ENCODE peak calls at places on chromosomes 1 and 21, in eight cellular contexts. B is BJ, C is esophagus squamous epithelium, X is GM12865, G is breast epithelium, E is stomach, I is fibroblast of lung, V is epithelial cell of proximal tubule. N is an unnamed sample.

GRCh38 chr1:229645296-229646050 is 19.4 kb downstream of the URB2 start:
- DNase-seq in B (no peak), C (no peak), X (no peak), G (no peak), E (no peak), I (no peak), V (no peak), N (no peak)

GRCh38 chr1:214259353-214259982 is 21.5 kb upstream of the SMYD2 start:
- DNase-seq in B (no peak), C (no peak), X (peak), G (no peak), E (no peak), I (no peak), V (peak), N (no peak)

GRCh38 chr1:112881742-112882127 is 74.3 kb downstream of the SLC16A1 start:
- DNase-seq in B (peak), C (no peak), X (no peak), G (no peak), E (peak), I (no peak), V (no peak), N (no peak)

GRCh38 chr1:48552420-48552819 is 80.4 kb upstream of the SPATA6 start:
- DNase-seq in B (no peak), C (no peak), X (peak), G (no peak), E (no peak), I (no peak), V (no peak), N (no peak)

GRCh38 chr1:213989071-213989739 is 1.4 kb downstream of the PROX1 start:
- DNase-seq in B (no peak), C (no peak), X (peak), G (no peak), E (no peak), I (no peak), V (no peak), N (no peak)

GRCh38 chr1:50278352-50278878 is 144.8 kb downstream of the DMRTA2 start:
- DNase-seq in B (no peak), C (no peak), X (no peak), G (no peak), E (no peak), I (no peak), V (no peak), N (no peak)

GRCh38 chr1:219883400-219884332 is 44.7 kb downstream of the SLC30A10 start:
- DNase-seq in B (no peak), C (no peak), X (no peak), G (no peak), E (no peak), I (no peak), V (no peak), N (no peak)

GRCh38 chr1:67605209-67605780 is 79.7 kb upstream of the GADD45A start:
- DNase-seq in B (no peak), C (no peak), X (no peak), G (no peak), E (no peak), I (no peak), V (no peak), N (no peak)

GRCh38 chr1:211632808-211633522 is 42.5 kb downstream of the NEK2 start:
- DNase-seq in B (no peak), C (no peak), X (no peak), G (no peak), E (no peak), I (peak), V (no peak), N (peak)

GRCh38 chr1:39295901-39296300 is 91.4 kb downstream of the MACF1 start:
- DNase-seq in B (no peak), C (no peak), X (no peak), G (no peak), E (no peak), I (no peak), V (no peak), N (no peak)

GRCh38 chr1:15739745-15740144 is 2.6 kb upstream of the TMEM82 start:
- DNase-seq in B (no peak), C (no peak), X (no peak), G (no peak), E (no peak), I (no peak), V (no peak), N (no peak)
- TF ChIP-seq CTCF in B (peak), C (peak), X (no peak), G (no peak), E (no peak), I (no peak), V (peak), N (peak)

DNA sequence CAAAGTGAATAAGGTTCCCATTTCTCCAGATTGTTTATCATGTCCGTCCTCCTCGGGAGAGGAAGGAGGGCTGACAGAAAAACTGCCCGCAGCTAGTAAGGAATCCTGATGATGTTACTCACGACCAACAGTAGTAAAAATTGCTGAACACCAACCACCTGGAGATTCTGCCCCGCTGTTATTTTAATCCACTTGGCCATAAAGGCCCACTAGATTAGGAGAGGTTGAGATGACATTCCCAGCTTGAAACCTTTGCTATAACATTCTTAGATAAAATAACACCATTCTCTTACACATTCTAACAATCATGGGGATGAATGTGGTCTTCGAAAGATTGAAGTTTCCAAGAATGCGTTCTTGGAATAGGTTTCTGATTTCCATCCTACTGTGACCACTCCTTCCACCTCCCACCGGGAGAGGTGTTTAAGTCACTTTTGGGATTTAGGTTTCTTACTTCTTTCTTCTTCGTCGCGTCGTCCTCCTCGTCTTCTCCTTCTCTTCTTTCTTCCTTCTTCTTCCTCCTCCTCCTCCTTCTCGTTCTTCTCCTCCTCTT is 1.9 kb downstream of the CACHD1 start:
- DNase-seq in B (no peak), C (no peak), X (no peak), G (no peak), E (no peak), I (peak), V (no peak), N (no peak)
- H3K4me3 ChIP-seq in B (peak), C (peak), X (no peak), G (peak), E (peak), I (peak), V (peak), N (peak)

DNA sequence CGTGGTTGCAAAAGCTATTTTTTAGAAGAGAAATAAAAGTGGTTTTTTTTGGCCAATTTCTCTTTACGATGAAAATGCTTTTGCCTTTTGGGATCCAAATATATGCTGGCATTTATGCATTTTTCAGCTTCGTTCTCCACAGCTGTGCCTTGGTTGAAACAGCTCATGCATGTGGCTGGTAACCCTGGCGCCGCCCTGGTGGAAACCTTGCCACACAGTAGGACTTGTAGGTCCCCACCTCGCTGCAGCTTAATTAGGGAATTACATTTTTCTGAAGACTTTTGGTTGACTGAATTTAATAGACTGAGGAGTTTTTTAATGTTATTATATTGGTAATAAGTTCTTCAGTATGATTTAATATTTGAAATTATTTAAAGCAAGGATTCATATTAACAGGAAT is 12.7 kb upstream of the PCP4 start:
- DNase-seq in B (no peak), C (no peak), X (no peak), G (no peak), E (no peak), I (no peak), V (no peak), N (no peak)
- TF ChIP-seq CTCF in B (no peak), C (no peak), X (no peak), G (no peak), E (no peak), I (no peak), V (no peak), N (no peak)

GRCh38 chr1:98046031-98046641 is 125.3 kb upstream of the DPYD start:
- DNase-seq in B (no peak), C (no peak), X (peak), G (no peak), E (no peak), I (peak), V (no peak), N (no peak)
- H3K4me3 ChIP-seq in B (peak), C (peak), X (peak), G (peak), E (peak), I (peak), V (peak), N (peak)

DNA sequence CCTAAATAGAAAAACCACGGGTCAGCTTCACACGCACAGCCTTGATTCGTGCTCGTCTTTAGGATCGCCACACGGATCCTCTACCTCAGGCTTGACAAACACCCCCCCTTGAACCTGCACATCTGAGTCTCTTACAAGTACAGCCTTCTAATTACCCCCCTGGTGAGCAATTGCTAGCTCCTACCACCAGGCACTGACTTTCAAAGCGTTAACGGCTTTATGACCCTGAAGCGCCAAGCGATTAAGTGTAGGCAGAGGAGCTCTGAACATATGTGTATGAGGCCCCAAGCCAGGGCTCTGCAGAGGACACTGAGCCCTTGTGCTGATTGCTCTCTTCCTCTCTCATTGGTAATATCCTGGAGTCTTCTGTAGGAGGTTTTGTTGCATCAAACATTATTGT is 55.7 kb upstream of the EPHA8 start:
- DNase-seq in B (no peak), C (no peak), X (no peak), G (no peak), E (no peak), I (no peak), V (no peak), N (no peak)
- TF ChIP-seq CTCF in B (no peak), C (no peak), X (no peak), G (no peak), E (no peak), I (no peak), V (no peak), N (no peak)

GRCh38 chr1:245118066-245118465 is 36.7 kb upstream of the KIF26B start:
- DNase-seq in B (no peak), C (no peak), X (no peak), G (peak), E (no peak), I (no peak), V (no peak), N (no peak)
- H3K4me3 ChIP-seq in B (no peak), C (no peak), X (no peak), G (no peak), E (no peak), I (no peak), V (no peak), N (no peak)

GRCh38 chr1:246169486-246169885 is 337.6 kb downstream of the SMYD3 start:
- DNase-seq in B (no peak), C (no peak), X (no peak), G (no peak), E (no peak), I (no peak), V (no peak), N (no peak)
- TF ChIP-seq CTCF in B (no peak), C (no peak), X (no peak), G (no peak), E (no peak), I (no peak), V (no peak), N (no peak)